ENCODE peak calls at places on chromosomes 13 and 19, in four cellular contexts. One of them, this sample, is unnamed.

GRCh38 chr19:23399443-23399842 is 4.2 kb upstream of the ZNF91 start:
- DNase-seq in GM23248: no peak
- DNase-seq in tibial artery: no peak
- DNase-seq in aorta: no peak
- DNase-seq in this sample: no peak

GRCh38 chr13:75250526-75251183 is 231.3 kb downstream of the TBC1D4 start:
- DNase-seq in GM23248: peak; percentile 64
- DNase-seq in tibial artery: no peak
- DNase-seq in aorta: no peak
- DNase-seq in this sample: peak; percentile 58

GRCh38 chr13:80508031-80508430 is 167.1 kb upstream of the SPRY2 start:
- DNase-seq in GM23248: no peak
- DNase-seq in tibial artery: no peak
- DNase-seq in aorta: no peak
- DNase-seq in this sample: peak; percentile 44

GRCh38 chr13:72304121-72304745 is 423.2 kb downstream of the MZT1 start:
- DNase-seq in GM23248: no peak
- DNase-seq in tibial artery: no peak
- DNase-seq in aorta: no peak
- DNase-seq in this sample: no peak

GRCh38 chr19:13195678-13196077 is 45.5 kb downstream of the IER2 start:
- DNase-seq in GM23248: no peak
- DNase-seq in tibial artery: no peak
- DNase-seq in aorta: no peak
- DNase-seq in this sample: no peak

GRCh38 chr19:52670046-52670445 is 31.9 kb upstream of the ZNF83 start:
- DNase-seq in GM23248: no peak
- DNase-seq in tibial artery: no peak
- DNase-seq in aorta: no peak
- DNase-seq in this sample: peak; percentile 92

GRCh38 chr19:57016491-57016890 is 103.3 kb upstream of the USP29 start:
- DNase-seq in GM23248: no peak
- DNase-seq in tibial artery: no peak
- DNase-seq in aorta: no peak
- DNase-seq in this sample: no peak

GRCh38 chr19:55674459-55674840 is 576 bp upstream of the EPN1 start:
- DNase-seq in GM23248: no peak
- DNase-seq in tibial artery: no peak
- DNase-seq in aorta: no peak
- DNase-seq in this sample: no peak

GRCh38 chr19:51921949-51922348 is 5.3 kb upstream of the ZNF613 start:
- DNase-seq in GM23248: no peak
- DNase-seq in tibial artery: no peak
- DNase-seq in aorta: no peak
- DNase-seq in this sample: no peak

GRCh38 chr13:48559638-48560320 is 26.9 kb upstream of the RCBTB2 start:
- DNase-seq in GM23248: peak; percentile 70
- DNase-seq in tibial artery: no peak
- DNase-seq in aorta: no peak
- DNase-seq in this sample: peak; percentile 92

GRCh38 chr19:46217476-46217875 is 12.1 kb upstream of the IGFL1 start:
- DNase-seq in GM23248: no peak
- DNase-seq in tibial artery: no peak
- DNase-seq in aorta: no peak
- DNase-seq in this sample: no peak

GRCh38 chr19:18906605-18907519 is 10.9 kb upstream of the CERS1 start:
- DNase-seq in GM23248: no peak
- DNase-seq in tibial artery: peak; percentile 63
- DNase-seq in aorta: no peak
- DNase-seq in this sample: no peak

GRCh38 chr19:11094520-11094894 is 5.2 kb downstream of the LDLR start:
- DNase-seq in GM23248: no peak
- DNase-seq in tibial artery: no peak
- DNase-seq in aorta: no peak
- DNase-seq in this sample: no peak
- H3K36me3 ChIP-seq in GM23248: no peaks in the 10 kb centered on the region
- H3K36me3 ChIP-seq in tibial artery: no peaks in the 10 kb centered on the region
- H3K36me3 ChIP-seq in aorta: no peaks in the 10 kb centered on the region
- H3K36me3 ChIP-seq in this sample: peaks cover 23% of the 10 kb centered on the region

GRCh38 chr19:16889883-16890460 is 1.2 kb downstream of the F2RL3 start:
- DNase-seq in GM23248: no peak
- DNase-seq in tibial artery: no peak
- DNase-seq in aorta: no peak
- DNase-seq in this sample: no peak
- H3K4me3 ChIP-seq in GM23248: no peak overlapping the region
- H3K4me3 ChIP-seq in tibial artery: no peak overlapping the region
- H3K4me3 ChIP-seq in aorta: no peak overlapping the region
- H3K4me3 ChIP-seq in this sample: no peak overlapping the region

GRCh38 chr19:5618591-5618990 is 4.0 kb downstream of the SAFB2 start:
- DNase-seq in GM23248: no peak
- DNase-seq in tibial artery: no peak
- DNase-seq in aorta: no peak
- DNase-seq in this sample: no peak
- H3K36me3 ChIP-seq in GM23248: peaks cover 44% of the 10 kb centered on the region
- H3K36me3 ChIP-seq in tibial artery: peaks cover 73% of the 10 kb centered on the region
- H3K36me3 ChIP-seq in aorta: peaks cover 10% of the 10 kb centered on the region
- H3K36me3 ChIP-seq in this sample: peaks cover 16% of the 10 kb centered on the region

GRCh38 chr19:44645407-44646048 is 1.8 kb downstream of the PVR start:
- DNase-seq in GM23248: peak; percentile 22
- DNase-seq in tibial artery: no peak
- DNase-seq in aorta: peak; percentile 14
- DNase-seq in this sample: no peak
- H3K4me3 ChIP-seq in GM23248: peak overlapping the region; percentile 49
- H3K4me3 ChIP-seq in tibial artery: no peak overlapping the region
- H3K4me3 ChIP-seq in aorta: no peak overlapping the region
- H3K4me3 ChIP-seq in this sample: peak overlapping the region; percentile 7

GRCh38 chr13:113309481-113309880 is 12.4 kb downstream of the LAMP1 start:
- DNase-seq in GM23248: no peak
- DNase-seq in tibial artery: no peak
- DNase-seq in aorta: no peak
- DNase-seq in this sample: no peak

GRCh38 chr13:113307491-113307890 is 10.5 kb downstream of the LAMP1 start:
- DNase-seq in GM23248: peak; percentile 10
- DNase-seq in tibial artery: no peak
- DNase-seq in aorta: no peak
- DNase-seq in this sample: no peak

GRCh38 chr13:113304121-113304520 is 7.1 kb downstream of the LAMP1 start:
- DNase-seq in GM23248: no peak
- DNase-seq in tibial artery: no peak
- DNase-seq in aorta: no peak
- DNase-seq in this sample: no peak

GRCh38 chr13:113302940-113303339 is 5.9 kb downstream of the LAMP1 start:
- DNase-seq in GM23248: no peak
- DNase-seq in tibial artery: no peak
- DNase-seq in aorta: no peak
- DNase-seq in this sample: no peak

GRCh38 chr13:113305208-113305607 is 8.2 kb downstream of the LAMP1 start:
- DNase-seq in GM23248: peak; percentile 77
- DNase-seq in tibial artery: no peak
- DNase-seq in aorta: no peak
- DNase-seq in this sample: peak; percentile 97
- H3K36me3 ChIP-seq in GM23248: peaks cover 5% of the 10 kb centered on the region
- H3K36me3 ChIP-seq in tibial artery: peaks cover 29% of the 10 kb centered on the region
- H3K36me3 ChIP-seq in aorta: peaks cover 2% of the 10 kb centered on the region
- H3K36me3 ChIP-seq in this sample: peaks cover 4% of the 10 kb centered on the region

GRCh38 chr13:102038787-102039186 is 363.1 kb downstream of the FGF14 start:
- DNase-seq in GM23248: no peak
- DNase-seq in tibial artery: no peak
- DNase-seq in aorta: no peak
- DNase-seq in this sample: no peak
- H3K4me3 ChIP-seq in GM23248: no peak overlapping the region
- H3K4me3 ChIP-seq in tibial artery: no peak overlapping the region
- H3K4me3 ChIP-seq in aorta: no peak overlapping the region
- H3K4me3 ChIP-seq in this sample: no peak overlapping the region

GRCh38 chr19:35725216-35725861 is 7.5 kb downstream of the KMT2B start:
- DNase-seq in GM23248: no peak
- DNase-seq in tibial artery: no peak
- DNase-seq in aorta: no peak
- DNase-seq in this sample: no peak

GRCh38 chr19:35722461-35722860 is 4.7 kb downstream of the KMT2B start:
- DNase-seq in GM23248: no peak
- DNase-seq in tibial artery: no peak
- DNase-seq in aorta: no peak
- DNase-seq in this sample: no peak

GRCh38 chr19:35722897-35723296 is 5.1 kb downstream of the KMT2B start:
- DNase-seq in GM23248: no peak
- DNase-seq in tibial artery: no peak
- DNase-seq in aorta: no peak
- DNase-seq in this sample: no peak

GRCh38 chr19:35724560-35724959 is 6.8 kb downstream of the KMT2B start:
- DNase-seq in GM23248: no peak
- DNase-seq in tibial artery: no peak
- DNase-seq in aorta: no peak
- DNase-seq in this sample: no peak

DNA sequence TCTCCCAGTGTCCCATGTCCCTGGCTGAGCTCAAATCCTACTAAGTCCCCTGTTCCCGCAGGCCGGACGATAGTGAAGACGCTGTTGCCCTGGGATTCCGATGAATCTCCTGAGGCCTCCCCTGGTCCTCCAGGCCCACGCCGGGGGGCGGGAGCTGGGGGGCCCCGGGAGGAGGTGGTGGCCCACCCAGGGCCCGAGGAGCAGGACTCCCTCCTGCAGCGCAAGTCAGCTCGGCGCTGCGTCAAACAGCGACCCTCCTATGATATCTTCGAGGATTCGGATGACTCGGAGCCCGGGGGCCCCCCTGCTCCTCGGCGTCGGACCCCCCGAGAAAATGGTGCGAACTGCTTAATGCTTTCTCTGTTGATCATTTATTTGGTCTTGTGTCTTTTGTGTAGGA is 5.9 kb downstream of the KMT2B start:
- DNase-seq in GM23248: no peak
- DNase-seq in tibial artery: no peak
- DNase-seq in aorta: no peak
- DNase-seq in this sample: no peak
- H3K36me3 ChIP-seq in GM23248: peaks cover 25% of the 10 kb centered on the region
- H3K36me3 ChIP-seq in tibial artery: peaks cover 94% of the 10 kb centered on the region
- H3K36me3 ChIP-seq in aorta: peaks cover 22% of the 10 kb centered on the region
- H3K36me3 ChIP-seq in this sample: peaks cover 60% of the 10 kb centered on the region

DNA sequence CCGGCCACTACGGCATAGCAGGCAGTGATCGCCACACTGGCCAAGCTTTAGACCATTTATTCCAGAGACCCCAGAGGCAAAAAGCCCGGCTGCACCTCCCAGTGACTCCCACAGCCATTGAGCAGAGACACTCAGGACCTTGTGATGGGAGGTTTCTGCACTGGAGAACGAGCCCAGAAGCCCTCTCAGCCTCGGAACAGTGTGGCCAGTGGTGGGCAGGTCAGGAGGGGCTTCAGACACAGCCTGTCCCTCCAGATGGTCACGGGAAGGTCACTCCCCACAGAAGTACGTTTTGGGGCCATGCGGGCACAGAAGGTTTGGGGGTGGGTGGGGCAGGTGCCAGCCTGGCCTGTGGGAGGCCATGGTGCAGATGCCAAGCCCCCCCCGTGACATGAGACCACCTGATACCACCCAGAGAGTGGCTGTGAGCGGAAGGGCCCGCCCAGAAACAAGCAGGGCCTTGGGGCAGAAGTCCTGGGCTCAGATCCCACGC is 625 bp upstream of the F10 start:
- DNase-seq in GM23248: no peak
- DNase-seq in tibial artery: peak; percentile 59
- DNase-seq in aorta: peak; percentile 59
- DNase-seq in this sample: no peak
- H3K4me3 ChIP-seq in GM23248: peak overlapping the region; percentile 53
- H3K4me3 ChIP-seq in tibial artery: peak overlapping the region; percentile 43
- H3K4me3 ChIP-seq in aorta: no peak overlapping the region
- H3K4me3 ChIP-seq in this sample: no peak overlapping the region

This sample was measured in bronchial epithelial cell.